ENCODE peak calls at places on chromosomes 13 and 19, in four cellular contexts. G is aorta; U is heart right ventricle; D is stimulated activated CD8-positive, alpha-beta memory T cell treated with anti-CD3 and anti-CD28 coated beads, Interleukin-15, amount 100 ng/mL, for 48 hours. K is an unnamed sample.

GRCh38 chr19:47613165-47614146 is 4.5 kb downstream of the BICRA start:
- DNase-seq in D (no peak), U (no peak), G (no peak), K (no peak)

GRCh38 chr19:31015778-31016177 is 333.5 kb downstream of the TSHZ3 start:
- DNase-seq in G (no peak), U (no peak), D (no peak), K (no peak)

GRCh38 chr19:54916822-54917221 is 10.9 kb downstream of the NCR1 start:
- DNase-seq in G (no peak), U (no peak), D (no peak), K (no peak)

GRCh38 chr13:46593403-46593802 is 40.4 kb downstream of the LRCH1 start:
- DNase-seq in G (no peak), U (no peak), D (peak), K (no peak)

GRCh38 chr19:27793128-27793643 is 1419.8 kb downstream of the UQCRFS1 start:
- DNase-seq in G (peak), U (peak), D (peak), K (peak)

GRCh38 chr13:50707533-50708096 is 135.9 kb downstream of the DLEU7 start:
- DNase-seq in U (no peak), G (no peak), D (no peak), K (peak)

GRCh38 chr19:7942981-7943443 is 454 bp downstream of the TIMM44 start:
- DNase-seq in D (no peak), U (no peak), G (no peak), K (peak)

GRCh38 chr19:19409235-19410030 is 4.0 kb downstream of the GATAD2A start:
- DNase-seq in G (no peak), U (no peak), D (no peak), K (no peak)

GRCh38 chr19:55398200-55398947 is 9.2 kb downstream of the UBE2S start:
- DNase-seq in D (no peak), U (no peak), G (no peak), K (no peak)

GRCh38 chr19:46728208-46728607 is 11.3 kb upstream of the PRKD2 start:
- DNase-seq in D (no peak), U (peak), G (no peak), K (no peak)

GRCh38 chr13:44352671-44353070 is 21.0 kb upstream of the SERP2 start:
- DNase-seq in G (no peak), U (no peak), D (no peak), K (peak)

GRCh38 chr13:27038323-27038722 is 133.3 kb downstream of the USP12 start:
- DNase-seq in U (no peak), G (no peak), D (no peak), K (peak)

GRCh38 chr19:4322942-4323665 is 15.5 kb downstream of the STAP2 start:
- DNase-seq in U (no peak), D (no peak), G (no peak), K (no peak)

GRCh38 chr13:41547253-41548000 is 90.1 kb downstream of the RGCC start:
- DNase-seq in D (no peak), U (peak), G (no peak), K (peak)

GRCh38 chr19:14611051-14611450 is 28.2 kb downstream of the CLEC17A start:
- DNase-seq in D (no peak), U (no peak), G (no peak), K (no peak)

GRCh38 chr19:40431698-40432097 is 5.9 kb upstream of the SERTAD1 start:
- DNase-seq in G (no peak), U (no peak), D (no peak), K (no peak)

GRCh38 chr13:102680133-102680717 is 14.6 kb downstream of the METTL21C start:
- DNase-seq in G (no peak), D (no peak), U (no peak), K (no peak)

GRCh38 chr13:43629691-43630480 is 156.9 kb downstream of the ENOX1 start:
- DNase-seq in D (no peak), U (no peak), G (no peak), K (no peak)

GRCh38 chr19:58545286-58546068 is 1.6 kb downstream of the TRIM28 start:
- DNase-seq in G (no peak), D (no peak), U (no peak), K (no peak)

GRCh38 chr13:112689498-112690241 is at the start of gene ATP11A:
- DNase-seq in U (peak), G (peak), D (peak), K (peak)

GRCh38 chr13:113002206-113002821 is 33.3 kb downstream of the MCF2L start:
- DNase-seq in D (no peak), U (no peak), G (no peak), K (peak)

GRCh38 chr13:23212621-23213020 is 31.8 kb downstream of the SGCG start:
- DNase-seq in D (no peak), G (no peak), U (no peak), K (peak)

GRCh38 chr13:47890146-47890814 is 110.8 kb downstream of the SUCLA2 start:
- DNase-seq in U (no peak), D (no peak), G (no peak), K (no peak)

GRCh38 chr19:8334458-8335342 is 8.4 kb downstream of the KANK3 start:
- DNase-seq in U (peak), D (peak), G (peak), K (peak)

K was measured in myocyte.